ENCODE peak calls at places on chromosomes 16 and 17, in nine cellular contexts. One of them, this sample, is unnamed.

GRCh38 chr16:70160388-70160787 is 13.2 kb upstream of the CLEC18C start:
- DNase-seq in BJ: no peak
- DNase-seq in NCI-H2029: no peak
- DNase-seq in NCI-H2171: no peak
- DNase-seq in lung: no peak
- DNase-seq in ACHN: no peak
- DNase-seq in stimulated activated effector memory CD8-positive, alpha-beta T cell treated with anti-CD3 and anti-CD28 coated beads, Interleukin-12 subunit alpha, Interleukin-12 subunit beta, amount 100 ng/mL, for 72 hours: peak
- DNase-seq in activated T-cell treated with anti-CD3 and anti-CD28 coated beads, Interleukin-2, amount 50 U/mL, for 72 hours: no peak
- DNase-seq in HTR-8/SVneo: peak
- DNase-seq in this sample: no peak

GRCh38 chr17:79413591-79413990 is 197.3 kb downstream of the RBFOX3 start:
- DNase-seq in BJ: no peak
- DNase-seq in stimulated activated effector memory CD8-positive, alpha-beta T cell treated with anti-CD3 and anti-CD28 coated beads, Interleukin-12 subunit alpha, Interleukin-12 subunit beta, amount 100 ng/mL, for 72 hours: no peak
- DNase-seq in ACHN: no peak
- DNase-seq in HTR-8/SVneo: no peak
- DNase-seq in activated T-cell treated with anti-CD3 and anti-CD28 coated beads, Interleukin-2, amount 50 U/mL, for 72 hours: no peak
- DNase-seq in NCI-H2171: peak
- DNase-seq in lung: no peak
- DNase-seq in NCI-H2029: peak
- DNase-seq in this sample: no peak

GRCh38 chr16:47732806-47733150 is 271.6 kb downstream of the PHKB start:
- DNase-seq in activated T-cell treated with anti-CD3 and anti-CD28 coated beads, Interleukin-2, amount 50 U/mL, for 72 hours: peak
- DNase-seq in BJ: no peak
- DNase-seq in stimulated activated effector memory CD8-positive, alpha-beta T cell treated with anti-CD3 and anti-CD28 coated beads, Interleukin-12 subunit alpha, Interleukin-12 subunit beta, amount 100 ng/mL, for 72 hours: no peak
- DNase-seq in ACHN: peak
- DNase-seq in lung: no peak
- DNase-seq in NCI-H2029: no peak
- DNase-seq in NCI-H2171: no peak
- DNase-seq in HTR-8/SVneo: peak
- DNase-seq in this sample: no peak

GRCh38 chr16:21664801-21665492 is 1.2 kb downstream of the OTOA start:
- DNase-seq in activated T-cell treated with anti-CD3 and anti-CD28 coated beads, Interleukin-2, amount 50 U/mL, for 72 hours: no peak
- DNase-seq in BJ: no peak
- DNase-seq in NCI-H2171: no peak
- DNase-seq in stimulated activated effector memory CD8-positive, alpha-beta T cell treated with anti-CD3 and anti-CD28 coated beads, Interleukin-12 subunit alpha, Interleukin-12 subunit beta, amount 100 ng/mL, for 72 hours: no peak
- DNase-seq in NCI-H2029: no peak
- DNase-seq in lung: no peak
- DNase-seq in ACHN: no peak
- DNase-seq in HTR-8/SVneo: no peak
- DNase-seq in this sample: no peak

GRCh38 chr17:77571562-77571981 is 386.9 kb upstream of the TNRC6C start:
- DNase-seq in BJ: no peak
- DNase-seq in HTR-8/SVneo: no peak
- DNase-seq in ACHN: no peak
- DNase-seq in NCI-H2171: no peak
- DNase-seq in stimulated activated effector memory CD8-positive, alpha-beta T cell treated with anti-CD3 and anti-CD28 coated beads, Interleukin-12 subunit alpha, Interleukin-12 subunit beta, amount 100 ng/mL, for 72 hours: no peak
- DNase-seq in NCI-H2029: no peak
- DNase-seq in lung: no peak
- DNase-seq in activated T-cell treated with anti-CD3 and anti-CD28 coated beads, Interleukin-2, amount 50 U/mL, for 72 hours: peak
- DNase-seq in this sample: peak

GRCh38 chr17:2721603-2722002 is 10.0 kb upstream of the CLUH start:
- DNase-seq in HTR-8/SVneo: no peak
- DNase-seq in stimulated activated effector memory CD8-positive, alpha-beta T cell treated with anti-CD3 and anti-CD28 coated beads, Interleukin-12 subunit alpha, Interleukin-12 subunit beta, amount 100 ng/mL, for 72 hours: no peak
- DNase-seq in NCI-H2029: no peak
- DNase-seq in ACHN: no peak
- DNase-seq in activated T-cell treated with anti-CD3 and anti-CD28 coated beads, Interleukin-2, amount 50 U/mL, for 72 hours: peak
- DNase-seq in lung: no peak
- DNase-seq in NCI-H2171: no peak
- DNase-seq in BJ: no peak
- DNase-seq in this sample: no peak

GRCh38 chr17:81387235-81388060 is 7.8 kb upstream of the BAHCC1 start:
- DNase-seq in HTR-8/SVneo: peak
- DNase-seq in activated T-cell treated with anti-CD3 and anti-CD28 coated beads, Interleukin-2, amount 50 U/mL, for 72 hours: peak
- DNase-seq in NCI-H2029: no peak
- DNase-seq in lung: peak
- DNase-seq in stimulated activated effector memory CD8-positive, alpha-beta T cell treated with anti-CD3 and anti-CD28 coated beads, Interleukin-12 subunit alpha, Interleukin-12 subunit beta, amount 100 ng/mL, for 72 hours: no peak
- DNase-seq in ACHN: no peak
- DNase-seq in NCI-H2171: no peak
- DNase-seq in BJ: no peak
- DNase-seq in this sample: peak

GRCh38 chr16:69741951-69742904 is 12.5 kb downstream of the NOB1 start:
- DNase-seq in activated T-cell treated with anti-CD3 and anti-CD28 coated beads, Interleukin-2, amount 50 U/mL, for 72 hours: no peak
- DNase-seq in stimulated activated effector memory CD8-positive, alpha-beta T cell treated with anti-CD3 and anti-CD28 coated beads, Interleukin-12 subunit alpha, Interleukin-12 subunit beta, amount 100 ng/mL, for 72 hours: no peak
- DNase-seq in HTR-8/SVneo: no peak
- DNase-seq in NCI-H2029: no peak
- DNase-seq in lung: peak
- DNase-seq in ACHN: peak
- DNase-seq in NCI-H2171: no peak
- DNase-seq in BJ: no peak
- DNase-seq in this sample: peak

GRCh38 chr17:35878361-35878760 is 1.8 kb downstream of the CCL5 start:
- DNase-seq in lung: no peak
- DNase-seq in stimulated activated effector memory CD8-positive, alpha-beta T cell treated with anti-CD3 and anti-CD28 coated beads, Interleukin-12 subunit alpha, Interleukin-12 subunit beta, amount 100 ng/mL, for 72 hours: peak
- DNase-seq in BJ: no peak
- DNase-seq in activated T-cell treated with anti-CD3 and anti-CD28 coated beads, Interleukin-2, amount 50 U/mL, for 72 hours: no peak
- DNase-seq in NCI-H2029: no peak
- DNase-seq in ACHN: no peak
- DNase-seq in NCI-H2171: no peak
- DNase-seq in HTR-8/SVneo: no peak
- DNase-seq in this sample: no peak

GRCh38 chr17:78381601-78382168 is 3.2 kb downstream of the PGS1 start:
- DNase-seq in lung: no peak
- DNase-seq in ACHN: peak
- DNase-seq in stimulated activated effector memory CD8-positive, alpha-beta T cell treated with anti-CD3 and anti-CD28 coated beads, Interleukin-12 subunit alpha, Interleukin-12 subunit beta, amount 100 ng/mL, for 72 hours: no peak
- DNase-seq in NCI-H2029: no peak
- DNase-seq in HTR-8/SVneo: no peak
- DNase-seq in BJ: no peak
- DNase-seq in NCI-H2171: no peak
- DNase-seq in activated T-cell treated with anti-CD3 and anti-CD28 coated beads, Interleukin-2, amount 50 U/mL, for 72 hours: peak
- DNase-seq in this sample: no peak

GRCh38 chr16:77002644-77003043 is 188.3 kb upstream of the MON1B start:
- DNase-seq in NCI-H2171: no peak
- DNase-seq in ACHN: no peak
- DNase-seq in HTR-8/SVneo: no peak
- DNase-seq in BJ: no peak
- DNase-seq in stimulated activated effector memory CD8-positive, alpha-beta T cell treated with anti-CD3 and anti-CD28 coated beads, Interleukin-12 subunit alpha, Interleukin-12 subunit beta, amount 100 ng/mL, for 72 hours: no peak
- DNase-seq in NCI-H2029: no peak
- DNase-seq in lung: no peak
- DNase-seq in activated T-cell treated with anti-CD3 and anti-CD28 coated beads, Interleukin-2, amount 50 U/mL, for 72 hours: no peak
- DNase-seq in this sample: no peak

GRCh38 chr16:83045790-83046189 is 419.0 kb downstream of the CDH13 start:
- DNase-seq in activated T-cell treated with anti-CD3 and anti-CD28 coated beads, Interleukin-2, amount 50 U/mL, for 72 hours: no peak
- DNase-seq in ACHN: no peak
- DNase-seq in BJ: no peak
- DNase-seq in HTR-8/SVneo: no peak
- DNase-seq in lung: no peak
- DNase-seq in NCI-H2171: no peak
- DNase-seq in NCI-H2029: no peak
- DNase-seq in stimulated activated effector memory CD8-positive, alpha-beta T cell treated with anti-CD3 and anti-CD28 coated beads, Interleukin-12 subunit alpha, Interleukin-12 subunit beta, amount 100 ng/mL, for 72 hours: no peak
- DNase-seq in this sample: no peak

GRCh38 chr17:74089869-74090464 is 113.5 kb upstream of the RPL38 start:
- DNase-seq in NCI-H2029: peak
- DNase-seq in ACHN: peak
- DNase-seq in lung: peak
- DNase-seq in stimulated activated effector memory CD8-positive, alpha-beta T cell treated with anti-CD3 and anti-CD28 coated beads, Interleukin-12 subunit alpha, Interleukin-12 subunit beta, amount 100 ng/mL, for 72 hours: peak
- DNase-seq in BJ: no peak
- DNase-seq in activated T-cell treated with anti-CD3 and anti-CD28 coated beads, Interleukin-2, amount 50 U/mL, for 72 hours: peak
- DNase-seq in NCI-H2171: no peak
- DNase-seq in HTR-8/SVneo: no peak
- DNase-seq in this sample: no peak

GRCh38 chr17:43927101-43927935 is 15.0 kb downstream of the PPY start:
- DNase-seq in NCI-H2029: no peak
- DNase-seq in activated T-cell treated with anti-CD3 and anti-CD28 coated beads, Interleukin-2, amount 50 U/mL, for 72 hours: no peak
- DNase-seq in ACHN: no peak
- DNase-seq in lung: no peak
- DNase-seq in NCI-H2171: peak
- DNase-seq in HTR-8/SVneo: no peak
- DNase-seq in BJ: no peak
- DNase-seq in stimulated activated effector memory CD8-positive, alpha-beta T cell treated with anti-CD3 and anti-CD28 coated beads, Interleukin-12 subunit alpha, Interleukin-12 subunit beta, amount 100 ng/mL, for 72 hours: no peak
- DNase-seq in this sample: no peak

GRCh38 chr17:29627951-29628350 is 5.2 kb upstream of the CORO6 start:
- DNase-seq in stimulated activated effector memory CD8-positive, alpha-beta T cell treated with anti-CD3 and anti-CD28 coated beads, Interleukin-12 subunit alpha, Interleukin-12 subunit beta, amount 100 ng/mL, for 72 hours: no peak
- DNase-seq in NCI-H2171: no peak
- DNase-seq in lung: no peak
- DNase-seq in BJ: no peak
- DNase-seq in ACHN: no peak
- DNase-seq in activated T-cell treated with anti-CD3 and anti-CD28 coated beads, Interleukin-2, amount 50 U/mL, for 72 hours: no peak
- DNase-seq in NCI-H2029: no peak
- DNase-seq in HTR-8/SVneo: no peak
- DNase-seq in this sample: no peak

GRCh38 chr16:71846443-71846842 is 667 bp downstream of the ATXN1L start:
- DNase-seq in stimulated activated effector memory CD8-positive, alpha-beta T cell treated with anti-CD3 and anti-CD28 coated beads, Interleukin-12 subunit alpha, Interleukin-12 subunit beta, amount 100 ng/mL, for 72 hours: no peak
- DNase-seq in HTR-8/SVneo: no peak
- DNase-seq in lung: no peak
- DNase-seq in activated T-cell treated with anti-CD3 and anti-CD28 coated beads, Interleukin-2, amount 50 U/mL, for 72 hours: peak
- DNase-seq in NCI-H2029: no peak
- DNase-seq in ACHN: peak
- DNase-seq in NCI-H2171: no peak
- DNase-seq in BJ: no peak
- DNase-seq in this sample: no peak

GRCh38 chr17:35449371-35449931 is 885 bp upstream of the SLFN13 start:
- DNase-seq in HTR-8/SVneo: no peak
- DNase-seq in lung: no peak
- DNase-seq in NCI-H2171: no peak
- DNase-seq in BJ: no peak
- DNase-seq in stimulated activated effector memory CD8-positive, alpha-beta T cell treated with anti-CD3 and anti-CD28 coated beads, Interleukin-12 subunit alpha, Interleukin-12 subunit beta, amount 100 ng/mL, for 72 hours: no peak
- DNase-seq in activated T-cell treated with anti-CD3 and anti-CD28 coated beads, Interleukin-2, amount 50 U/mL, for 72 hours: no peak
- DNase-seq in NCI-H2029: peak
- DNase-seq in ACHN: no peak
- DNase-seq in this sample: no peak

GRCh38 chr17:59493867-59494266 is 71.5 kb upstream of the DHX40 start:
- DNase-seq in lung: no peak
- DNase-seq in stimulated activated effector memory CD8-positive, alpha-beta T cell treated with anti-CD3 and anti-CD28 coated beads, Interleukin-12 subunit alpha, Interleukin-12 subunit beta, amount 100 ng/mL, for 72 hours: no peak
- DNase-seq in activated T-cell treated with anti-CD3 and anti-CD28 coated beads, Interleukin-2, amount 50 U/mL, for 72 hours: no peak
- DNase-seq in BJ: no peak
- DNase-seq in NCI-H2029: no peak
- DNase-seq in ACHN: no peak
- DNase-seq in HTR-8/SVneo: no peak
- DNase-seq in NCI-H2171: no peak
- DNase-seq in this sample: no peak

GRCh38 chr17:81553616-81554181 is 1.5 kb upstream of the FAAP100 start:
- DNase-seq in HTR-8/SVneo: peak
- DNase-seq in activated T-cell treated with anti-CD3 and anti-CD28 coated beads, Interleukin-2, amount 50 U/mL, for 72 hours: no peak
- DNase-seq in BJ: peak
- DNase-seq in stimulated activated effector memory CD8-positive, alpha-beta T cell treated with anti-CD3 and anti-CD28 coated beads, Interleukin-12 subunit alpha, Interleukin-12 subunit beta, amount 100 ng/mL, for 72 hours: no peak
- DNase-seq in lung: no peak
- DNase-seq in NCI-H2029: peak
- DNase-seq in NCI-H2171: peak
- DNase-seq in ACHN: peak
- DNase-seq in this sample: peak

GRCh38 chr17:66971730-66972441 is 7.4 kb downstream of the CACNG4 start:
- DNase-seq in NCI-H2171: no peak
- DNase-seq in BJ: no peak
- DNase-seq in lung: no peak
- DNase-seq in stimulated activated effector memory CD8-positive, alpha-beta T cell treated with anti-CD3 and anti-CD28 coated beads, Interleukin-12 subunit alpha, Interleukin-12 subunit beta, amount 100 ng/mL, for 72 hours: no peak
- DNase-seq in ACHN: no peak
- DNase-seq in activated T-cell treated with anti-CD3 and anti-CD28 coated beads, Interleukin-2, amount 50 U/mL, for 72 hours: no peak
- DNase-seq in HTR-8/SVneo: no peak
- DNase-seq in NCI-H2029: no peak
- DNase-seq in this sample: no peak

GRCh38 chr17:61007980-61008379 is 330.3 kb downstream of the BCAS3 start:
- DNase-seq in lung: no peak
- DNase-seq in NCI-H2171: no peak
- DNase-seq in HTR-8/SVneo: no peak
- DNase-seq in activated T-cell treated with anti-CD3 and anti-CD28 coated beads, Interleukin-2, amount 50 U/mL, for 72 hours: no peak
- DNase-seq in stimulated activated effector memory CD8-positive, alpha-beta T cell treated with anti-CD3 and anti-CD28 coated beads, Interleukin-12 subunit alpha, Interleukin-12 subunit beta, amount 100 ng/mL, for 72 hours: no peak
- DNase-seq in NCI-H2029: no peak
- DNase-seq in BJ: no peak
- DNase-seq in ACHN: no peak
- DNase-seq in this sample: no peak

GRCh38 chr17:15917439-15918027 is 27.4 kb upstream of the ADORA2B start:
- DNase-seq in ACHN: no peak
- DNase-seq in NCI-H2171: no peak
- DNase-seq in HTR-8/SVneo: no peak
- DNase-seq in BJ: no peak
- DNase-seq in stimulated activated effector memory CD8-positive, alpha-beta T cell treated with anti-CD3 and anti-CD28 coated beads, Interleukin-12 subunit alpha, Interleukin-12 subunit beta, amount 100 ng/mL, for 72 hours: no peak
- DNase-seq in lung: no peak
- DNase-seq in NCI-H2029: no peak
- DNase-seq in activated T-cell treated with anti-CD3 and anti-CD28 coated beads, Interleukin-2, amount 50 U/mL, for 72 hours: no peak
- DNase-seq in this sample: no peak

GRCh38 chr16:1526608-1527555 is 6.6 kb upstream of the TMEM204 start:
- DNase-seq in HTR-8/SVneo: no peak
- DNase-seq in stimulated activated effector memory CD8-positive, alpha-beta T cell treated with anti-CD3 and anti-CD28 coated beads, Interleukin-12 subunit alpha, Interleukin-12 subunit beta, amount 100 ng/mL, for 72 hours: no peak
- DNase-seq in ACHN: no peak
- DNase-seq in NCI-H2029: no peak
- DNase-seq in BJ: no peak
- DNase-seq in activated T-cell treated with anti-CD3 and anti-CD28 coated beads, Interleukin-2, amount 50 U/mL, for 72 hours: peak
- DNase-seq in NCI-H2171: no peak
- DNase-seq in lung: no peak
- DNase-seq in this sample: peak

GRCh38 chr17:60947100-60947499 is 269.4 kb downstream of the BCAS3 start:
- DNase-seq in NCI-H2029: no peak
- DNase-seq in NCI-H2171: no peak
- DNase-seq in activated T-cell treated with anti-CD3 and anti-CD28 coated beads, Interleukin-2, amount 50 U/mL, for 72 hours: no peak
- DNase-seq in ACHN: no peak
- DNase-seq in stimulated activated effector memory CD8-positive, alpha-beta T cell treated with anti-CD3 and anti-CD28 coated beads, Interleukin-12 subunit alpha, Interleukin-12 subunit beta, amount 100 ng/mL, for 72 hours: no peak
- DNase-seq in BJ: no peak
- DNase-seq in HTR-8/SVneo: no peak
- DNase-seq in lung: no peak
- DNase-seq in this sample: no peak

GRCh38 chr16:67128417-67128816 is 18.7 kb downstream of the PHAF1 start:
- DNase-seq in stimulated activated effector memory CD8-positive, alpha-beta T cell treated with anti-CD3 and anti-CD28 coated beads, Interleukin-12 subunit alpha, Interleukin-12 subunit beta, amount 100 ng/mL, for 72 hours: no peak
- DNase-seq in NCI-H2171: no peak
- DNase-seq in HTR-8/SVneo: no peak
- DNase-seq in activated T-cell treated with anti-CD3 and anti-CD28 coated beads, Interleukin-2, amount 50 U/mL, for 72 hours: no peak
- DNase-seq in ACHN: no peak
- DNase-seq in NCI-H2029: no peak
- DNase-seq in BJ: no peak
- DNase-seq in lung: no peak
- DNase-seq in this sample: no peak

GRCh38 chr17:76009969-76010661 is 9.5 kb downstream of the CDK3 start:
- DNase-seq in lung: no peak
- DNase-seq in ACHN: no peak
- DNase-seq in BJ: no peak
- DNase-seq in NCI-H2029: no peak
- DNase-seq in stimulated activated effector memory CD8-positive, alpha-beta T cell treated with anti-CD3 and anti-CD28 coated beads, Interleukin-12 subunit alpha, Interleukin-12 subunit beta, amount 100 ng/mL, for 72 hours: no peak
- DNase-seq in HTR-8/SVneo: no peak
- DNase-seq in NCI-H2171: no peak
- DNase-seq in activated T-cell treated with anti-CD3 and anti-CD28 coated beads, Interleukin-2, amount 50 U/mL, for 72 hours: no peak
- DNase-seq in this sample: no peak

GRCh38 chr16:21205303-21205702 is 6.1 kb downstream of the ZP2 start:
- DNase-seq in ACHN: no peak
- DNase-seq in stimulated activated effector memory CD8-positive, alpha-beta T cell treated with anti-CD3 and anti-CD28 coated beads, Interleukin-12 subunit alpha, Interleukin-12 subunit beta, amount 100 ng/mL, for 72 hours: no peak
- DNase-seq in lung: no peak
- DNase-seq in NCI-H2029: no peak
- DNase-seq in HTR-8/SVneo: no peak
- DNase-seq in NCI-H2171: no peak
- DNase-seq in activated T-cell treated with anti-CD3 and anti-CD28 coated beads, Interleukin-2, amount 50 U/mL, for 72 hours: no peak
- DNase-seq in BJ: no peak
- DNase-seq in this sample: no peak

GRCh38 chr17:57782051-57782490 is 37.0 kb upstream of the CCDC182 start:
- DNase-seq in ACHN: no peak
- DNase-seq in NCI-H2029: no peak
- DNase-seq in stimulated activated effector memory CD8-positive, alpha-beta T cell treated with anti-CD3 and anti-CD28 coated beads, Interleukin-12 subunit alpha, Interleukin-12 subunit beta, amount 100 ng/mL, for 72 hours: no peak
- DNase-seq in lung: no peak
- DNase-seq in activated T-cell treated with anti-CD3 and anti-CD28 coated beads, Interleukin-2, amount 50 U/mL, for 72 hours: no peak
- DNase-seq in HTR-8/SVneo: no peak
- DNase-seq in BJ: no peak
- DNase-seq in NCI-H2171: peak
- DNase-seq in this sample: peak

GRCh38 chr16:66954097-66954659 is 6.9 kb upstream of the CES3 start:
- DNase-seq in NCI-H2171: peak
- DNase-seq in lung: peak
- DNase-seq in stimulated activated effector memory CD8-positive, alpha-beta T cell treated with anti-CD3 and anti-CD28 coated beads, Interleukin-12 subunit alpha, Interleukin-12 subunit beta, amount 100 ng/mL, for 72 hours: peak
- DNase-seq in NCI-H2029: peak
- DNase-seq in BJ: no peak
- DNase-seq in HTR-8/SVneo: peak
- DNase-seq in activated T-cell treated with anti-CD3 and anti-CD28 coated beads, Interleukin-2, amount 50 U/mL, for 72 hours: peak
- DNase-seq in ACHN: peak
- DNase-seq in this sample: peak

GRCh38 chr16:1706386-1707192 is 594 bp downstream of the MAPK8IP3 start:
- DNase-seq in NCI-H2029: peak
- DNase-seq in HTR-8/SVneo: no peak
- DNase-seq in stimulated activated effector memory CD8-positive, alpha-beta T cell treated with anti-CD3 and anti-CD28 coated beads, Interleukin-12 subunit alpha, Interleukin-12 subunit beta, amount 100 ng/mL, for 72 hours: peak
- DNase-seq in NCI-H2171: peak
- DNase-seq in activated T-cell treated with anti-CD3 and anti-CD28 coated beads, Interleukin-2, amount 50 U/mL, for 72 hours: peak
- DNase-seq in ACHN: peak
- DNase-seq in lung: no peak
- DNase-seq in BJ: no peak
- DNase-seq in this sample: peak

GRCh38 chr17:2060681-2061440 is 6.0 kb downstream of the HIC1 start:
- DNase-seq in activated T-cell treated with anti-CD3 and anti-CD28 coated beads, Interleukin-2, amount 50 U/mL, for 72 hours: no peak
- DNase-seq in NCI-H2029: no peak
- DNase-seq in BJ: no peak
- DNase-seq in NCI-H2171: no peak
- DNase-seq in stimulated activated effector memory CD8-positive, alpha-beta T cell treated with anti-CD3 and anti-CD28 coated beads, Interleukin-12 subunit alpha, Interleukin-12 subunit beta, amount 100 ng/mL, for 72 hours: no peak
- DNase-seq in lung: no peak
- DNase-seq in ACHN: no peak
- DNase-seq in HTR-8/SVneo: no peak
- DNase-seq in this sample: peak